ENCODE peak calls at places on chromosomes 12 and 14, in six cellular contexts. S is A549, D is IMR-90, Z is GM12891, U is esophagus squamous epithelium, H is HCT116. G is an unnamed sample.

GRCh38 chr14:95421741-95422140 is 94.7 kb downstream of the SYNE3 start:
- DNase-seq in S (no peak), Z (no peak), U (no peak), D (no peak), H (no peak), G (no peak)

GRCh38 chr14:34710744-34711143 is 3.6 kb downstream of the CFL2 start:
- DNase-seq in Z (no peak), S (no peak), D (peak), U (no peak), H (no peak), G (no peak)

GRCh38 chr14:67485501-67486095 is 2.9 kb downstream of the TMEM229B start:
- DNase-seq in U (no peak), S (no peak), D (no peak), H (no peak), Z (no peak), G (no peak)

GRCh38 chr12:56599797-56600196 is 30.3 kb downstream of the BAZ2A start:
- DNase-seq in S (no peak), H (no peak), D (no peak), Z (no peak), U (no peak), G (no peak)

GRCh38 chr12:27785882-27786570 is 6.0 kb upstream of the MANSC4 start:
- DNase-seq in U (no peak), D (peak), Z (no peak), S (no peak), H (no peak), G (no peak)

GRCh38 chr14:74508292-74508731 is 14.7 kb downstream of the ISCA2 start:
- DNase-seq in H (no peak), D (no peak), U (no peak), Z (no peak), S (peak), G (peak)

GRCh38 chr14:64693766-64694165 is 10.5 kb upstream of the PLEKHG3 start:
- DNase-seq in S (no peak), H (no peak), D (no peak), U (no peak), Z (no peak), G (no peak)

GRCh38 chr12:109773384-109774011 is 59.7 kb downstream of the TRPV4 start:
- DNase-seq in D (no peak), H (no peak), U (no peak), S (no peak), Z (no peak), G (peak)

GRCh38 chr14:89428556-89429196 is 11.6 kb upstream of the FOXN3 start:
- DNase-seq in H (no peak), D (peak), S (no peak), Z (no peak), U (no peak), G (no peak)

GRCh38 chr12:119749666-119750065 is 81.7 kb downstream of the PRKAB1 start:
- DNase-seq in H (no peak), Z (no peak), S (no peak), U (no peak), D (peak), G (no peak)

GRCh38 chr14:56514663-56515371 is 64.8 kb upstream of the TMEM260 start:
- DNase-seq in Z (no peak), H (no peak), U (no peak), S (peak), D (peak), G (peak)

GRCh38 chr12:95218852-95219171 is 1.2 kb downstream of the VEZT start:
- DNase-seq in Z (no peak), S (peak), D (no peak), H (no peak), U (no peak), G (peak)

GRCh38 chr12:132926417-132926833 is 29.7 kb downstream of the ZNF605 start:
- DNase-seq in D (no peak), Z (no peak), H (no peak), S (no peak), U (no peak), G (no peak)

GRCh38 chr12:1047898-1048660 is 57.1 kb downstream of the ERC1 start:
- DNase-seq in U (no peak), D (no peak), Z (no peak), H (no peak), S (no peak), G (no peak)

GRCh38 chr14:39114073-39114838 is at the start of gene GEMIN2:
- DNase-seq in D (peak), S (peak), H (peak), U (peak), Z (peak), G (peak)
- TF ChIP-seq POLR2A in D (no peak), S (peak), H (peak), U (no peak), Z (peak), G (peak)

DNA sequence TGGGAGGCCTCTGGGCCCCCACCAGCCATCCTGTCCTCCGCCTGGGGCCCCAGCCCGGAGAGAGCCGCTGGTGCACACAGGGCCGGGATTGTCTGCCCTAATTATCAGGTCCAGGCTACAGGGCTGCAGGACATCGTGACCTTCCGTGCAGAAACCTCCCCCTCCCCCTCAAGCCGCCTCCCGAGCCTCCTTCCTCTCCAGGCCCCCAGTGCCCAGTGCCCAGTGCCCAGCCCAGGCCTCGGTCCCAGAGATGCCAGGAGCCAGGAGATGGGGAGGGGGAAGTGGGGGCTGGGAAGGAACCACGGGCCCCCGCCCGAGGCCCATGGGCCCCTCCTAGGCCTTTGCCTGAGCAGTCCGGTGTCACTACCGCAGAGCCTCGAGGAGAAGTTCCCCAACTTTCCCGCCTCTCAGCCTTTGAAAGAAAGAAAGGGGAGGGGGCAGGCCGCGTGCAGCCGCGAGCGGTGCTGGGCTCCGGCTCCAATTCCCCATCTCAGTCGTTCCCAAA is 612 bp upstream of the GAPDH start:
- DNase-seq in Z (peak), H (peak), D (peak), U (no peak), S (peak), G (peak)
- TF ChIP-seq POLR2A in Z (no peak), H (no peak), D (no peak), U (no peak), S (peak), G (no peak)

GRCh38 chr12:71662861-71663560 is 637 bp downstream of the ZFC3H1 start:
- DNase-seq in Z (peak), H (no peak), D (peak), U (peak), S (peak), G (peak)
- TF ChIP-seq POLR2A in Z (peak), H (no peak), D (peak), U (no peak), S (no peak), G (no peak)

DNA sequence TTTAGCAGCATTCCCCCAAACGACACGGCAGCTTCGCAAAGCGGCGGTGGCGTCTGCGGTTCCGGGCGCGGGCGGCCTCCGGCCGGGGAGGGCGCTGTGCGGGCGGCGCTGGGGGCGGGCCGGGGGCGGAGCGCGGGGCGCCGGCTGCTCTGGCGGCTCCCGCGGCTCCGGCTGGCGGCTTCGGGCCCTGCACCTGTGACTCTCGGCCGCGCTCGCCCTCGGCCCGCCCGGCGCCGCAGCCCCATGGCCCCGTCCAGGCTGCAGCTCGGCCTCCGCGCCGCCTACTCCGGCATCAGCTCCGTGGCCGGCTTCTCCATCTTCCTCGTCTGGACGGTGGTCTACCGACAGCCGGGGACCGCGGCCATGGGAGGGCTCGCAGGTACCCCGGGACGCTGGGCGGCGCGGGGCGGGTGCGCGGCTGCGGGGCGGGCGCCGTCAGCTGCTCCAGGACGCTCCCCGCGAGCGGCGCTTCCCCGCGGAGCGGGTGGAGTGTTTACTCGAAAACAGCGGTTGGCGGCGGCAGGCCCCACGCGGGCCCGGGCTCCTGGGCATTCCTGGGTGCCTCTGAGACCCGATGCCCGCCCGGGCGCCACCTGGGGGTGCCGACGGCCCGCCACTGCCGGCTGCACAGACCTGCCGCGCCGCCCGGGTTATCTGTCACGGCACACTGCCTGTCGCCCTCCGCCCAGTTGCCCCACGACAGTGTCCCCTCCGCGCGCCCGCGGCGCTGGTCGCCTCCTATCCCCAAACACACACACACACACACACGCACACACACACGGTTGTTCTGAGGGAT is at the start of gene SLC48A1:
- DNase-seq in S (peak), H (no peak), U (no peak), Z (peak), D (peak), G (peak)
- TF ChIP-seq POLR2A in S (peak), H (peak), U (no peak), Z (no peak), D (no peak), G (peak)

DNA sequence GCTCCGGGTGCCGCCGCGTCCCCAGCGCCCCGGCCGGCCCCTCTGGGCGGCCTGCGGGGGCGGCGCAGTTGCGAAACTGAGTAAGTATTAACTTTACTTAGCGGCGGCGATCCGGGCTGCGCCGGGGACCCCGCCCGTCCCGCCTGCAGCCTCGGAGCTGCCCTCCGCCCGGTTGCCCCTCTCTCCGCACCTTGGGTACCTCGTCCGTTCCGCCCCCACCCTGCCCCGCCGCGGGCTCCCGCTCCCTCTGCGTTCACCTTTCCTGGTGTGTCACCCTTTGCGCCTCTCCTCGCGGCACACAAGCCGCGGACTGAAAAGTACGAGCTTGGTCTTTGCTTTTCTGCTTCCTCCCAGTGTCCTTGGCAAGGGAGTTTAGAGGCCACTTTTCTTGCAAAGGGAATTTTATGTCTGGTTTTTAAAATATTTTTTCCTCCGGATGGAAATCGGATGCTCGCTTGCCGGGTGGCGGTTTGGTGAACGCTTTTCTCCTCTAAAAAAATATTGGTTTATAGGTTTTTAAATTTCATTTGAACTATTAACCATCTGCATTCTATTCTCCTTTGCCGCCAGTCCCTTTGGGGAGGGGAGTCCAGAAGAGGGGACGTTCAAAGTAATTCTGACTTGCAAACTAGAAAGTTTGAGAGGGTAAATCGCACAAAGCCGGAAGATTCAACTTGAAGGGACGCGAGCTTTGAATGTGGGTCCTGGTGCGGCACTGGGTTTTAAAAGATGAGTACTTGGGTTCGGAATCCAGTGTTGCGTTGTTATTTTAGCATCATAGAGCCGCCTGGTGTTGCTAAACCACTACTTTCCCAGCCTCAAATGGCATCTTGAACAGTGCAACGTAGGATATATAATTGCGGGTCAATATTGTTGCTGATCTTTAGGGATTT is 833 bp downstream of the RASSF8 start:
- DNase-seq in H (no peak), Z (peak), U (no peak), S (peak), D (peak), G (no peak)
- TF ChIP-seq POLR2A in H (no peak), Z (no peak), U (no peak), S (no peak), D (peak), G (no peak)

GRCh38 chr12:49130151-49131050 is 794 bp downstream of the TUBA1B start:
- DNase-seq in U (peak), S (peak), H (peak), D (peak), Z (peak), G (peak)
- TF ChIP-seq POLR2A in U (no peak), S (peak), H (no peak), D (peak), Z (peak), G (no peak)

DNA sequence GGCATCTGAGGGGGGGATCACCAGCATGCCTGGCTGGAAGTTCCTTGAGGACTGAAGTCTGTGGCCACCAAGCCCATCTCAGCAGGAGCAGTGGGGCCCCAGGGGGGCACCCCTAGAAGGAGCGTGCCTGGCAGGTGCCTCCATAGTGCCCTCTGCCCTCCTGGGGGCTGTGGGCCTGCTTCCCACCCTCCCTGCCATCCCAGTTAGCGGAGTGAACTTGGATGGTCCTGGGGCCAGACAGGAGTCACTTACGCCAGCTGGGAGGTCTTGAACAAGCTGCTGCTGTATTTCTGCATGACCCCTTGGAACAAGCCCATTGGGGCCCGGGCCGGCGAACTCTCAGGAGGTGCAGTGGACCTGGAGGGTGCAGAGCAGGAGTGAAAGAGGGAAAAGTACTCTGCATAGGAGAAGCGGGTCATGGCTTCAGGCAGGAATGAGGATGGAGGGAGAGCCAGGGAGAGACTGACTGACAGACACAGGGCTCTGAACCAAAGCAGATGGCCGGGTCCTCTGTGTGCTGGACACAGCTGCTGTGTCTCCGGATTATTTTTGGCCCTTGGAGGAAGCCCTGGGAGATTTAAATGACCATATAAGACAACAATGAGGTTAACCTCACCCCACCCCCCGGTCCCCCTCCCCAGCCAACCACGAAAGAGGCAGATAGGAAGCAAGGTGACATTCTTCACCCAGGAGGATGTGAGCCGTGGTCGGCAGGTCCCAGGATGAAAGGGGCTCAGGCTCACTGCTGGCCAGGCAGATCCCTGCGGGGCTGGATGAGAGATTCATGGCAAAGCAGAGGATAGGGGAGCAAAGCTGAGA is 19.6 kb downstream of the ASB2 start:
- DNase-seq in U (no peak), D (no peak), S (no peak), Z (no peak), H (no peak), G (no peak)
- TF ChIP-seq POLR2A in U (no peak), D (no peak), S (no peak), Z (no peak), H (no peak), G (no peak)

DNA sequence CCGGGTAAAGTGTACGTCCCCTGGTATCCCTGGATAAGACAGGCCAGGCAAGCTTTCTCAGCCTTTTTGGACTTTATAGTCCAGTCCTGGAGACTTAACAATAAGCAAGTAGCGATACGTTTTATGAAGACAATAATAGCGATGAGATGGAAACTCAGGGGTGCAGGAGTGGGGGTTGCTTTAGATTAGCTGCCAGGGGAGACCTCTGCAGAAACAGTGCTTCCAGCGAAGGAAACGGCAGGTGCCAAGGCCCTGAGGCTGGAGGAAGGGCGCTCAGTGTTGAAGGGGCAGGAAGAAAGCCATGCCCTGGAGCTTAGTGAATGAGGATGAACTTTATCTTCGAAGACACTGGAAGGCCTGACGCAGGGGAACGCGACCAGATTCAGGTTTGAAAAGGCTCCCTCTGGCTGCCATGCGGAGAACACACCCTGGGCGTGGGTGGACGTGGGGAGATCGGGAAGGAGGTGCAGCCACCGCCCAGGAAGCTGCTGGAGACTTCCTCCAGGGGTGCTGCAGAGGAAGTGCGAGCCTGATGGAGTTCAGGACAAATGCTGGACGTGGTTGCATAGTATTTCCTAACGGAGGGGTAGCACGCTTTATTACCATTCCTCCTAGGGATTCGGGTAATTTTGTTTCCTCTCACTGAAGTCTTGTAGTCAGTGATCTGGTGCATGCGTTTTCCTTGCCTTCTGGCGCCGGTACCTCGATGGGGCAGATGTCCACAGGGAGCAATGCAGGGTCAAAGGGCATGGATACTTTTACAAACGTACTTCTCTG is 26.1 kb upstream of the UBC start:
- DNase-seq in D (peak), Z (no peak), S (peak), U (no peak), H (peak), G (no peak)
- TF ChIP-seq POLR2A in D (no peak), Z (peak), S (peak), U (no peak), H (no peak), G (peak)

DNA sequence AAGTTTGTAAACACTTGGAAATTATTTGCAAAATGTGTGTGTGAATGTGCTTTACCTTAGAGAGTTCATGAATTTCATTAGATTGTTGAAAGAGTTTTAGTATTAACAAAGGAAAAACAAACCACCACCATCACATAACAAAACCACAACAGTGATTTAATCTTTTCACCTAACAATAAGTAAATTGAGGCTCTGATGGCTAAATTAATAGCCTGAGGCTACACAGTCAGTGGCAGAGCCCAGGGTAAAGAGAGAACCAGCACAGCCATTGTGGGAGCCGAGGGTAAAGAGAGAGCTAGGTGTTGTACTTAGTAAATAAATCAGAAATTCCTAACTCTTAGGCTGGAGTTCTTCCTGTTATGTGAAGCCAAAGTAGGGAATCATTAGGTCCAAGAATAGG is 51.2 kb upstream of the CAPRIN2 start:
- DNase-seq in D (no peak), S (no peak), H (no peak), U (no peak), Z (no peak), G (no peak)
- TF ChIP-seq POLR2A in D (no peak), S (no peak), H (no peak), U (no peak), Z (no peak), G (no peak)

GRCh38 chr12:49707812-49708147 is 575 bp upstream of the FMNL3 start:
- DNase-seq in S (no peak), H (no peak), D (no peak), Z (no peak), U (no peak), G (no peak)

GRCh38 chr12:49706351-49707126 is 666 bp downstream of the FMNL3 start:
- DNase-seq in U (no peak), S (no peak), Z (no peak), H (no peak), D (peak), G (peak)

GRCh38 chr12:49705479-49706267 is 1.5 kb downstream of the FMNL3 start:
- DNase-seq in Z (no peak), S (no peak), U (no peak), D (peak), H (no peak), G (peak)

GRCh38 chr12:49708851-49709250 is 1.6 kb upstream of the FMNL3 start:
- DNase-seq in H (no peak), D (no peak), U (no peak), Z (no peak), S (no peak), G (no peak)

GRCh38 chr12:49707127-49707811 is at the start of gene FMNL3:
- DNase-seq in H (peak), D (peak), Z (peak), S (peak), U (peak), G (peak)
- TF ChIP-seq POLR2A in H (no peak), D (peak), Z (no peak), S (peak), U (no peak), G (peak)

G was measured in erythroblast.